ENCODE peak calls at places on chromosome 21, in six cellular contexts. L, Y, Z, U, A and X are unnamed samples.

GRCh38 chr21:35324372-35325220 is 275.5 kb upstream of the RUNX1 start:
- DNase-seq in Z (peak; percentile 39), U (no peak), Y (peak; percentile 63), A (no peak), L (no peak), X (no peak)

GRCh38 chr21:35352066-35352770 is 303.1 kb upstream of the RUNX1 start:
- DNase-seq in A (no peak), L (no peak), U (no peak), Y (no peak), Z (no peak), X (no peak)

GRCh38 chr21:43015906-43016540 is 41.7 kb downstream of the PKNOX1 start:
- DNase-seq in A (no peak), U (no peak), Y (no peak), Z (no peak), L (no peak), X (peak; percentile 51)

GRCh38 chr21:44010429-44010828 is 1.7 kb upstream of the TRAPPC10 start:
- DNase-seq in Z (no peak), U (peak; percentile 79), A (peak; percentile 70), Y (no peak), L (no peak), X (no peak)

GRCh38 chr21:33940846-33941245 is 25.2 kb upstream of the ATP5PO start:
- DNase-seq in L (no peak), Z (no peak), U (no peak), A (no peak), Y (no peak), X (no peak)

GRCh38 chr21:19913995-19914394 is 1084.2 kb upstream of the NCAM2 start:
- DNase-seq in U (no peak), Z (no peak), A (no peak), Y (no peak), L (no peak), X (no peak)

GRCh38 chr21:43631411-43632107 is 27.7 kb downstream of the HSF2BP start:
- DNase-seq in U (no peak), Y (no peak), Z (no peak), A (no peak), L (no peak), X (no peak)

GRCh38 chr21:29704719-29705118 is 235.1 kb downstream of the GRIK1 start:
- DNase-seq in U (no peak), Z (no peak), L (no peak), A (no peak), Y (no peak), X (no peak)

GRCh38 chr21:29175408-29176147 is 45.1 kb downstream of the MAP3K7CL start:
- DNase-seq in U (no peak), L (no peak), Y (no peak), A (no peak), Z (no peak), X (no peak)

GRCh38 chr21:36504067-36505058 is 24.4 kb upstream of the CLDN14 start:
- DNase-seq in A (peak; percentile 65), L (no peak), Y (no peak), U (no peak), Z (peak; percentile 67), X (no peak)

GRCh38 chr21:44702973-44703730 is 6.2 kb downstream of the KRTAP10-12 start:
- DNase-seq in A (no peak), Y (peak; percentile 17), L (no peak), Z (peak; percentile 9), U (peak; percentile 66), X (no peak)

GRCh38 chr21:32648165-32648564 is 36.0 kb upstream of the CFAP298 start:
- DNase-seq in Z (no peak), A (no peak), Y (no peak), L (no peak), U (no peak), X (no peak)

GRCh38 chr21:35150562-35151226 is 101.6 kb upstream of the RUNX1 start:
- DNase-seq in L (no peak), Y (no peak), A (no peak), U (no peak), Z (no peak), X (no peak)

GRCh38 chr21:44874240-44874496 is 678 bp upstream of the PTTG1IP start:
- DNase-seq in L (no peak), U (no peak), Z (no peak), A (no peak), Y (no peak), X (no peak)

GRCh38 chr21:26169611-26170470 is 729 bp downstream of the APP start:
- DNase-seq in Z (peak; percentile 72), L (no peak), Y (peak; percentile 71), U (peak; percentile 81), A (peak; percentile 64), X (peak; percentile 82)

GRCh38 chr21:26194326-26194725 is 23.8 kb upstream of the APP start:
- DNase-seq in Y (no peak), L (no peak), A (no peak), Z (no peak), U (no peak), X (no peak)

GRCh38 chr21:26366781-26367180 is 196.2 kb upstream of the APP start:
- DNase-seq in U (no peak), A (no peak), Y (no peak), L (no peak), Z (no peak), X (no peak)

GRCh38 chr21:42841156-42841915 is 38.0 kb downstream of the WDR4 start:
- DNase-seq in L (no peak), Z (peak; percentile 8), U (peak; percentile 49), A (no peak), Y (no peak), X (peak; percentile 59)

GRCh38 chr21:17270234-17270633 is 242.6 kb upstream of the CXADR start:
- DNase-seq in U (no peak), A (peak; percentile 44), Y (no peak), L (no peak), Z (peak; percentile 74), X (no peak)

GRCh38 chr21:38675450-38675849 is 130.3 kb upstream of the ETS2 start:
- DNase-seq in U (no peak), A (no peak), Z (no peak), Y (no peak), L (no peak), X (no peak)

GRCh38 chr21:38678827-38679226 is 126.9 kb upstream of the ETS2 start:
- DNase-seq in L (no peak), U (no peak), A (no peak), Z (no peak), Y (no peak), X (no peak)

GRCh38 chr21:38683222-38683621 is 122.5 kb upstream of the ETS2 start:
- DNase-seq in Z (no peak), Y (no peak), L (no peak), A (no peak), U (no peak), X (no peak)

GRCh38 chr21:38680401-38680800 is 125.3 kb upstream of the ETS2 start:
- DNase-seq in L (no peak), A (no peak), Y (no peak), U (no peak), Z (no peak), X (no peak)

DNA sequence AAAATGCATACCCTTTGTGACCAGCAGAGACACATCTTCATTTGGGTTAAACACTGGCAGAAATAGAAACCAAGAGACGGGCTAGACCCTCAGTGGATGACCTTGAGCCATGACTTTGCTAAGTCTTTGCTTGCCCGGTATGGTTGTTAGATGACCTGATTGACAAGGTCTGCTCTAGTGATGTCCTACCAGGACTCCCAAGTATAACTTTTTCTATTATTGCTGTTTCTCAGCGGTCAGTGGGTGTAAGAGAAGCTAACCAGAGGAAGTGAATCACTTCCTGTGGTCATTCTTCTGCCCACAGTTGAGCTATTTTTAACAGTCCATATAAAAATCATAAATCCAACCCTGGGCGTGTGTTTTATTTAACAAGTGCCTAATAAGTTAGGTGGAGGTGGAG is 126.2 kb upstream of the ETS2 start:
- DNase-seq in L (no peak), U (no peak), Y (no peak), Z (no peak), A (no peak), X (no peak)
- H3K4me3 ChIP-seq in L (no peak overlapping the region), U (no peak overlapping the region), Y (no peak overlapping the region), Z (no peak overlapping the region), A (no peak overlapping the region), X (no peak overlapping the region)

DNA sequence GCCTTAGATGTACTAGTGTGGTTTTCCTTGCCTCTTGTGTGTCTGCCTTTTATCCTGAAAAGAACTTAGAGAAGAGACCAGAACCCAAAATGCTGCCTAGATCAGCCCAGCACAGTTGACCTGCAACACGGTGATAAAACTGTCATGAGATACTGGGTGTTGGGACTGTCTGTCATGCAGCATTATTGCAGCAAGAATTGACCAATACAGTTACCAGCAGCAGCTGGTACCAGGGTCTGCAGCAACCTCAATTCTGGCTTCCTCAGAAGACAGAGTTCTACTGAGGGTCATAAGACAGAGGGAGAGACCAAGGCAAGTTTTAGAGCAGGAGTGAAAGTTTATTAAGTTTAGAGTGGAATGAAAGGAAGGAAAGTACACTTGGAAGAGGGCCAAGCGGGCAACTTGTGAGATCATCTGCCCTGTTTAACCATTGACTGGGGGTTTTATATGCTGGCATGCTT is 182.0 kb downstream of the DYRK1A start:
- DNase-seq in U (peak; percentile 24), Y (no peak), L (no peak), A (no peak), Z (no peak), X (no peak)
- H3K27ac ChIP-seq in U (no peak overlapping the region), Y (peak overlapping the region; percentile 23), L (no peak overlapping the region), A (no peak overlapping the region), Z (no peak overlapping the region), X (no peak overlapping the region)

GRCh38 chr21:31235671-31236450 is 108.2 kb downstream of the TIAM1 start:
- DNase-seq in A (no peak), Z (no peak), Y (no peak), U (no peak), L (no peak), X (no peak)

GRCh38 chr21:31233711-31234110 is 110.3 kb downstream of the TIAM1 start:
- DNase-seq in L (no peak), Y (no peak), Z (no peak), U (no peak), A (no peak), X (no peak)

GRCh38 chr21:31234936-31235335 is 109.1 kb downstream of the TIAM1 start:
- DNase-seq in U (no peak), L (no peak), Z (no peak), A (no peak), Y (no peak), X (no peak)

GRCh38 chr21:31232344-31232743 is 111.7 kb downstream of the TIAM1 start:
- DNase-seq in Y (no peak), L (no peak), A (no peak), U (no peak), Z (no peak), X (no peak)

GRCh38 chr21:31236528-31236927 is 107.5 kb downstream of the TIAM1 start:
- DNase-seq in U (no peak), Z (no peak), Y (no peak), L (no peak), A (no peak), X (no peak)
- H3K4me3 ChIP-seq in U (peak overlapping the region; percentile 26), Z (no peak overlapping the region), Y (no peak overlapping the region), L (no peak overlapping the region), A (no peak overlapping the region), X (no peak overlapping the region)

DNA sequence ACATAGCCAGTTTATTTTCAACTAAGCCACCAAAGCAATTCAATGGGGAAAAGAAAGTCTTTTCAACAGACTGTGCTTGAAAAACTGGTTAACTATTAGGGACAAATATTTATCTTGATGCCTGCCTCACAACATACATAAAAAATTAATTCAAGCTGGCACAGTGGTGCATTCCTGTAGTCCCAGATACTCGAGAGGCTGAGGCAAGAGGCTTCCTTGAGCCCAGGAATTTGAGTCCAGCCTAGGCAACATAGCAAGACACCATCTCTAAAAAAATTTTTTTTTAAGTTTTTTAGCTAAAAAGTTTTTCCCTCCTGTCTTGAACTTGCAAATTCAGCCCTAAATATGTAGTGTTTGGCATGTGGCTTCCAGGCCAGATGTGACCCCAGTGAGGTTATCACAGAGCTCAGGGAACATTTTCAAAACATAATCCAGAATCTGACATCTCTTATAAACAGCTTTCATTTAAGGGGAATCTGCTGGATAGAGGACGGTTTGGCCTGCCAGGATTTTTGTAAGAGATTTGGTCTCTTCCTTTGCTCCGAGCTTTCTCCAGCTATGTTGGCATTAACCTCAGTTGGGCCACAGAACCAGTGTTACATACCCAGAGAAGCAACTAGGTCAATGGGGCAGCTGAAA is 46.4 kb downstream of the COL6A1 start:
- DNase-seq in Z (peak; percentile 59), L (no peak), Y (no peak), U (no peak), A (no peak), X (no peak)
- H3K27ac ChIP-seq in Z (peak overlapping the region; percentile 48), L (no peak overlapping the region), Y (no peak overlapping the region), U (no peak overlapping the region), A (no peak overlapping the region), X (no peak overlapping the region)